ENCODE peak calls at places on chromosomes 12 and 14, in four cellular contexts. Z, E, N and W are unnamed samples.

GRCh38 chr12:93325855-93326254 is 51.9 kb upstream of the NUDT4 start:
- DNase-seq in E (peak; percentile 81), Z (peak; percentile 98), N (no peak), W (peak; percentile 29)

GRCh38 chr12:6272300-6273208 is 37.9 kb upstream of the PLEKHG6 start:
- DNase-seq in N (peak; percentile 65), Z (peak; percentile 79), E (no peak), W (no peak)

GRCh38 chr12:85138833-85139232 is 102.7 kb downstream of the LRRIQ1 start:
- DNase-seq in E (no peak), N (peak; percentile 20), Z (peak; percentile 2), W (no peak)

GRCh38 chr12:113740699-113741098 is 225.4 kb downstream of the RBM19 start:
- DNase-seq in E (no peak), Z (no peak), N (no peak), W (no peak)

GRCh38 chr12:126337556-126337955 is 1272.3 kb downstream of the AACS start:
- DNase-seq in Z (peak; percentile 94), E (peak; percentile 44), N (no peak), W (peak; percentile 50)

GRCh38 chr12:53568428-53569173 is 57.6 kb downstream of the ATF7 start:
- DNase-seq in N (no peak), Z (peak; percentile 58), E (no peak), W (no peak)

GRCh38 chr12:132620893-132621656 is 2.5 kb downstream of the P2RX2 start:
- DNase-seq in Z (no peak), E (no peak), N (no peak), W (no peak)

GRCh38 chr12:77299001-77299400 is 233.6 kb upstream of the E2F7 start:
- DNase-seq in E (no peak), Z (peak; percentile 49), N (no peak), W (peak; percentile 34)

GRCh38 chr14:49461529-49462401 is 124.4 kb downstream of the RPS29 start:
- DNase-seq in Z (peak; percentile 71), E (peak; percentile 68), N (peak; percentile 76), W (peak; percentile 41)

GRCh38 chr12:22083167-22083566 is 37.1 kb downstream of the CMAS start:
- DNase-seq in E (peak; percentile 7), Z (peak; percentile 29), N (peak; percentile 47), W (peak; percentile 11)

GRCh38 chr14:105863296-105864108 is 337.1 kb downstream of the TMEM121 start:
- DNase-seq in N (no peak), Z (no peak), E (no peak), W (no peak)